ENCODE peak calls at places on chromosomes 12 and 14, in seven cellular contexts. I, J, T, V, O, C and Y are unnamed samples.

GRCh38 chr12:55736780-55737580 is 5.9 kb upstream of the GDF11 start:
- DNase-seq in I (peak), J (peak), T (peak), V (peak), O (peak), C (peak), Y (peak)

GRCh38 chr14:24051162-24051788 is 534 bp upstream of the CARMIL3 start:
- DNase-seq in I (no peak), J (no peak), T (no peak), V (no peak), O (no peak), C (no peak), Y (no peak)

GRCh38 chr12:31387466-31387865 is 61.5 kb upstream of the SINHCAF start:
- DNase-seq in I (no peak), J (no peak), T (no peak), V (no peak), O (no peak), C (no peak), Y (no peak)

GRCh38 chr12:99435095-99435791 is 212.3 kb upstream of the GARIN6 start:
- DNase-seq in I (no peak), J (no peak), T (no peak), V (no peak), O (no peak), C (no peak), Y (no peak)

GRCh38 chr12:12839886-12840285 is 26.7 kb downstream of the DDX47 start:
- DNase-seq in I (no peak), J (no peak), T (peak), V (peak), O (peak), C (peak), Y (no peak)

GRCh38 chr12:121808623-121809022 is 4.8 kb downstream of the SETD1B start:
- DNase-seq in I (no peak), J (no peak), T (no peak), V (no peak), O (no peak), C (no peak), Y (no peak)

GRCh38 chr12:25386823-25387134 is 136.1 kb upstream of the KRAS start:
- DNase-seq in I (no peak), J (no peak), T (no peak), V (no peak), O (peak), C (no peak), Y (peak)

GRCh38 chr14:77027538-77028383 is 747 bp downstream of the IRF2BPL start:
- DNase-seq in I (peak), J (no peak), T (peak), V (peak), O (peak), C (no peak), Y (peak)

GRCh38 chr14:68790656-68791077 is 2.2 kb downstream of the ZFP36L1 start:
- DNase-seq in I (peak), J (no peak), T (no peak), V (peak), O (no peak), C (no peak), Y (no peak)

GRCh38 chr12:94458882-94459772 is 540 bp downstream of the CEP83 start:
- DNase-seq in I (no peak), J (no peak), T (no peak), V (peak), O (peak), C (peak), Y (no peak)

GRCh38 chr12:112116232-112117060 is 7.9 kb upstream of the NAA25 start:
- DNase-seq in I (no peak), J (peak), T (no peak), V (peak), O (peak), C (peak), Y (peak)

GRCh38 chr12:14991069-14991468 is 18.2 kb downstream of the PDE6H start:
- DNase-seq in I (no peak), J (no peak), T (no peak), V (no peak), O (no peak), C (no peak), Y (no peak)

GRCh38 chr12:70660620-70661219 is 23.5 kb upstream of the PTPRB start:
- DNase-seq in I (no peak), J (no peak), T (peak), V (peak), O (peak), C (peak), Y (no peak)

GRCh38 chr12:39199371-39199770 is 243.5 kb downstream of the KIF21A start:
- DNase-seq in I (no peak), J (no peak), T (no peak), V (peak), O (peak), C (no peak), Y (no peak)

GRCh38 chr12:57712671-57713070 is 18.7 kb downstream of the OS9 start:
- DNase-seq in I (no peak), J (no peak), T (no peak), V (no peak), O (no peak), C (no peak), Y (no peak)